ENCODE peak calls at places on chromosomes 5 and 9, in nine cellular contexts. One of them, this sample, is unnamed.
A peak's percentile ranks its signal among the peaks of the same experiment; 100 is the strongest.

GRCh38 chr9:89588271-89588879 is 16.4 kb upstream of the GADD45G start:
- DNase-seq in AG10803: no peak
- DNase-seq in right lobe of liver: no peak
- DNase-seq in epithelial cell of proximal tubule: no peak
- DNase-seq in cardiac muscle cell: no peak
- DNase-seq in AG04449: no peak
- DNase-seq in GM20000: no peak
- DNase-seq in H9: no peak
- DNase-seq in GM12878: no peak
- DNase-seq in this sample: peak; percentile 15

GRCh38 chr5:72154076-72154756 is 46.9 kb downstream of the MAP1B start:
- DNase-seq in AG10803: no peak
- DNase-seq in right lobe of liver: no peak
- DNase-seq in epithelial cell of proximal tubule: no peak
- DNase-seq in cardiac muscle cell: no peak
- DNase-seq in AG04449: no peak
- DNase-seq in GM20000: no peak
- DNase-seq in H9: no peak
- DNase-seq in GM12878: no peak
- DNase-seq in this sample: no peak

GRCh38 chr5:38723423-38723822 is 122.4 kb upstream of the OSMR start:
- DNase-seq in AG10803: no peak
- DNase-seq in right lobe of liver: no peak
- DNase-seq in epithelial cell of proximal tubule: no peak
- DNase-seq in cardiac muscle cell: no peak
- DNase-seq in AG04449: no peak
- DNase-seq in GM20000: no peak
- DNase-seq in H9: no peak
- DNase-seq in GM12878: no peak
- DNase-seq in this sample: no peak

GRCh38 chr9:113620377-113621161 is 157.0 kb downstream of the RGS3 start:
- DNase-seq in AG10803: peak; percentile 95
- DNase-seq in right lobe of liver: peak; percentile 76
- DNase-seq in epithelial cell of proximal tubule: peak; percentile 78
- DNase-seq in cardiac muscle cell: peak; percentile 82
- DNase-seq in AG04449: no peak
- DNase-seq in GM20000: no peak
- DNase-seq in H9: peak; percentile 81
- DNase-seq in GM12878: no peak
- DNase-seq in this sample: peak; percentile 70

GRCh38 chr5:43209833-43210232 is 17.8 kb downstream of the NIM1K start:
- DNase-seq in AG10803: no peak
- DNase-seq in right lobe of liver: no peak
- DNase-seq in epithelial cell of proximal tubule: no peak
- DNase-seq in cardiac muscle cell: no peak
- DNase-seq in AG04449: no peak
- DNase-seq in GM20000: no peak
- DNase-seq in H9: no peak
- DNase-seq in GM12878: no peak
- DNase-seq in this sample: no peak

GRCh38 chr5:5795074-5795779 is 372.8 kb downstream of the ICE1 start:
- DNase-seq in AG10803: no peak
- DNase-seq in right lobe of liver: peak; percentile 81
- DNase-seq in epithelial cell of proximal tubule: no peak
- DNase-seq in cardiac muscle cell: peak; percentile 81
- DNase-seq in AG04449: no peak
- DNase-seq in GM20000: no peak
- DNase-seq in H9: no peak
- DNase-seq in GM12878: no peak
- DNase-seq in this sample: peak; percentile 58

GRCh38 chr5:9888517-9888916 is 258.4 kb upstream of the TAS2R1 start:
- DNase-seq in AG10803: peak; percentile 76
- DNase-seq in right lobe of liver: no peak
- DNase-seq in epithelial cell of proximal tubule: peak; percentile 30
- DNase-seq in cardiac muscle cell: no peak
- DNase-seq in AG04449: peak; percentile 69
- DNase-seq in GM20000: no peak
- DNase-seq in H9: no peak
- DNase-seq in GM12878: no peak
- DNase-seq in this sample: no peak

GRCh38 chr5:169531631-169532030 is 51.9 kb upstream of the SPDL1 start:
- DNase-seq in AG10803: peak; percentile 68
- DNase-seq in right lobe of liver: no peak
- DNase-seq in epithelial cell of proximal tubule: no peak
- DNase-seq in cardiac muscle cell: no peak
- DNase-seq in AG04449: no peak
- DNase-seq in GM20000: no peak
- DNase-seq in H9: no peak
- DNase-seq in GM12878: no peak
- DNase-seq in this sample: no peak

GRCh38 chr9:120712539-120713031 is 1.7 kb downstream of the MEGF9 start:
- DNase-seq in AG10803: no peak
- DNase-seq in right lobe of liver: no peak
- DNase-seq in epithelial cell of proximal tubule: no peak
- DNase-seq in cardiac muscle cell: no peak
- DNase-seq in AG04449: no peak
- DNase-seq in GM20000: no peak
- DNase-seq in H9: no peak
- DNase-seq in GM12878: no peak
- DNase-seq in this sample: no peak

GRCh38 chr9:137793196-137793841 is 84.3 kb upstream of the CACNA1B start:
- DNase-seq in AG10803: no peak
- DNase-seq in right lobe of liver: no peak
- DNase-seq in epithelial cell of proximal tubule: no peak
- DNase-seq in cardiac muscle cell: no peak
- DNase-seq in AG04449: no peak
- DNase-seq in GM20000: no peak
- DNase-seq in H9: no peak
- DNase-seq in GM12878: no peak
- DNase-seq in this sample: no peak

GRCh38 chr9:114662081-114662989 is 4.7 kb upstream of the TEX53 start:
- DNase-seq in AG10803: no peak
- DNase-seq in right lobe of liver: no peak
- DNase-seq in epithelial cell of proximal tubule: no peak
- DNase-seq in cardiac muscle cell: peak; percentile 62
- DNase-seq in AG04449: no peak
- DNase-seq in GM20000: peak; percentile 73
- DNase-seq in H9: peak; percentile 78
- DNase-seq in GM12878: no peak
- DNase-seq in this sample: peak; percentile 42

GRCh38 chr5:61357745-61358144 is 25.7 kb downstream of the ZSWIM6 start:
- DNase-seq in AG10803: no peak
- DNase-seq in right lobe of liver: no peak
- DNase-seq in epithelial cell of proximal tubule: no peak
- DNase-seq in cardiac muscle cell: no peak
- DNase-seq in AG04449: no peak
- DNase-seq in GM20000: no peak
- DNase-seq in H9: peak; percentile 34
- DNase-seq in GM12878: no peak
- DNase-seq in this sample: no peak

GRCh38 chr5:139388198-139388821 is 1.4 kb downstream of the MZB1 start:
- DNase-seq in AG10803: peak; percentile 50
- DNase-seq in right lobe of liver: no peak
- DNase-seq in epithelial cell of proximal tubule: no peak
- DNase-seq in cardiac muscle cell: peak; percentile 66
- DNase-seq in AG04449: no peak
- DNase-seq in GM20000: no peak
- DNase-seq in H9: no peak
- DNase-seq in GM12878: no peak
- DNase-seq in this sample: no peak

GRCh38 chr5:149044453-149045117 is 18.3 kb downstream of the SH3TC2 start:
- DNase-seq in AG10803: no peak
- DNase-seq in right lobe of liver: no peak
- DNase-seq in epithelial cell of proximal tubule: no peak
- DNase-seq in cardiac muscle cell: no peak
- DNase-seq in AG04449: no peak
- DNase-seq in GM20000: no peak
- DNase-seq in H9: no peak
- DNase-seq in GM12878: no peak
- DNase-seq in this sample: no peak

GRCh38 chr5:21049900-21050299 is 1061.9 kb upstream of the CDH18 start:
- DNase-seq in AG10803: no peak
- DNase-seq in right lobe of liver: no peak
- DNase-seq in epithelial cell of proximal tubule: no peak
- DNase-seq in cardiac muscle cell: no peak
- DNase-seq in AG04449: no peak
- DNase-seq in GM20000: no peak
- DNase-seq in H9: no peak
- DNase-seq in GM12878: no peak
- DNase-seq in this sample: no peak

GRCh38 chr9:124783830-124784229 is 6.9 kb downstream of the OLFML2A start:
- DNase-seq in AG10803: no peak
- DNase-seq in right lobe of liver: no peak
- DNase-seq in epithelial cell of proximal tubule: no peak
- DNase-seq in cardiac muscle cell: no peak
- DNase-seq in AG04449: no peak
- DNase-seq in GM20000: peak; percentile 3
- DNase-seq in H9: no peak
- DNase-seq in GM12878: no peak
- DNase-seq in this sample: no peak

GRCh38 chr9:98192503-98193335 is at the start of gene CORO2A:
- DNase-seq in AG10803: peak; percentile 61
- DNase-seq in right lobe of liver: peak; percentile 89
- DNase-seq in epithelial cell of proximal tubule: no peak
- DNase-seq in cardiac muscle cell: peak; percentile 90
- DNase-seq in AG04449: no peak
- DNase-seq in GM20000: peak; percentile 94
- DNase-seq in H9: peak; percentile 88
- DNase-seq in GM12878: no peak
- DNase-seq in this sample: peak; percentile 79

GRCh38 chr9:73073337-73074175 is 78.1 kb upstream of the ANXA1 start:
- DNase-seq in AG10803: peak; percentile 71
- DNase-seq in right lobe of liver: no peak
- DNase-seq in epithelial cell of proximal tubule: peak; percentile 66
- DNase-seq in cardiac muscle cell: no peak
- DNase-seq in AG04449: no peak
- DNase-seq in GM20000: no peak
- DNase-seq in H9: no peak
- DNase-seq in GM12878: no peak
- DNase-seq in this sample: no peak

GRCh38 chr9:76620586-76620985 is 143.7 kb upstream of the PCA3 start:
- DNase-seq in AG10803: peak; percentile 39
- DNase-seq in right lobe of liver: no peak
- DNase-seq in epithelial cell of proximal tubule: no peak
- DNase-seq in cardiac muscle cell: no peak
- DNase-seq in AG04449: no peak
- DNase-seq in GM20000: no peak
- DNase-seq in H9: no peak
- DNase-seq in GM12878: no peak
- DNase-seq in this sample: no peak

GRCh38 chr5:8842906-8843590 is 702.8 kb downstream of the SEMA5A start:
- DNase-seq in AG10803: peak; percentile 61
- DNase-seq in right lobe of liver: no peak
- DNase-seq in epithelial cell of proximal tubule: no peak
- DNase-seq in cardiac muscle cell: no peak
- DNase-seq in AG04449: no peak
- DNase-seq in GM20000: no peak
- DNase-seq in H9: no peak
- DNase-seq in GM12878: no peak
- DNase-seq in this sample: no peak
- TF ChIP-seq CTCF in AG10803: peak; percentile 68
- TF ChIP-seq CTCF in right lobe of liver: no peak
- TF ChIP-seq CTCF in epithelial cell of proximal tubule: peak; percentile 78
- TF ChIP-seq CTCF in cardiac muscle cell: peak; percentile 56
- TF ChIP-seq CTCF in AG04449: peak; percentile 64
- TF ChIP-seq CTCF in GM20000: no peak
- TF ChIP-seq CTCF in H9: peak; percentile 41
- TF ChIP-seq CTCF in GM12878: no peak
- TF ChIP-seq CTCF in this sample: no peak

GRCh38 chr9:16824545-16825041 is 45.9 kb downstream of the BNC2 start:
- DNase-seq in AG10803: peak; percentile 41
- DNase-seq in right lobe of liver: no peak
- DNase-seq in epithelial cell of proximal tubule: no peak
- DNase-seq in cardiac muscle cell: no peak
- DNase-seq in AG04449: no peak
- DNase-seq in GM20000: no peak
- DNase-seq in H9: peak; percentile 39
- DNase-seq in GM12878: no peak
- DNase-seq in this sample: no peak
- TF ChIP-seq CTCF in AG10803: peak; percentile 13
- TF ChIP-seq CTCF in right lobe of liver: peak; percentile 3
- TF ChIP-seq CTCF in epithelial cell of proximal tubule: peak; percentile 35
- TF ChIP-seq CTCF in cardiac muscle cell: no peak
- TF ChIP-seq CTCF in AG04449: no peak
- TF ChIP-seq CTCF in GM20000: no peak
- TF ChIP-seq CTCF in H9: peak; percentile 40
- TF ChIP-seq CTCF in GM12878: no peak
- TF ChIP-seq CTCF in this sample: no peak

GRCh38 chr9:92147030-92147853 is 32.0 kb upstream of the SPTLC1 start:
- DNase-seq in AG10803: peak; percentile 91
- DNase-seq in right lobe of liver: no peak
- DNase-seq in epithelial cell of proximal tubule: peak; percentile 42
- DNase-seq in cardiac muscle cell: no peak
- DNase-seq in AG04449: peak; percentile 47
- DNase-seq in GM20000: peak; percentile 58
- DNase-seq in H9: peak; percentile 65
- DNase-seq in GM12878: no peak
- DNase-seq in this sample: peak; percentile 54
- TF ChIP-seq CTCF in AG10803: peak; percentile 46
- TF ChIP-seq CTCF in right lobe of liver: no peak
- TF ChIP-seq CTCF in epithelial cell of proximal tubule: peak; percentile 12
- TF ChIP-seq CTCF in cardiac muscle cell: no peak
- TF ChIP-seq CTCF in AG04449: peak; percentile 22
- TF ChIP-seq CTCF in GM20000: no peak
- TF ChIP-seq CTCF in H9: no peak
- TF ChIP-seq CTCF in GM12878: no peak
- TF ChIP-seq CTCF in this sample: no peak

GRCh38 chr5:77170-77501 is 14.8 kb upstream of the PLEKHG4B start:
- DNase-seq in AG10803: no peak
- DNase-seq in right lobe of liver: no peak
- DNase-seq in epithelial cell of proximal tubule: no peak
- DNase-seq in cardiac muscle cell: no peak
- DNase-seq in AG04449: no peak
- DNase-seq in GM20000: no peak
- DNase-seq in H9: no peak
- DNase-seq in GM12878: no peak
- DNase-seq in this sample: no peak

GRCh38 chr5:77546-77945 is 14.4 kb upstream of the PLEKHG4B start:
- DNase-seq in AG10803: no peak
- DNase-seq in right lobe of liver: no peak
- DNase-seq in epithelial cell of proximal tubule: no peak
- DNase-seq in cardiac muscle cell: no peak
- DNase-seq in AG04449: no peak
- DNase-seq in GM20000: no peak
- DNase-seq in H9: no peak
- DNase-seq in GM12878: no peak
- DNase-seq in this sample: no peak

GRCh38 chr5:79263-79662 is 12.7 kb upstream of the PLEKHG4B start:
- DNase-seq in AG10803: no peak
- DNase-seq in right lobe of liver: no peak
- DNase-seq in epithelial cell of proximal tubule: no peak
- DNase-seq in cardiac muscle cell: no peak
- DNase-seq in AG04449: no peak
- DNase-seq in GM20000: no peak
- DNase-seq in H9: no peak
- DNase-seq in GM12878: no peak
- DNase-seq in this sample: no peak

GRCh38 chr5:78805-79149 is 13.2 kb upstream of the PLEKHG4B start:
- DNase-seq in AG10803: no peak
- DNase-seq in right lobe of liver: no peak
- DNase-seq in epithelial cell of proximal tubule: no peak
- DNase-seq in cardiac muscle cell: no peak
- DNase-seq in AG04449: no peak
- DNase-seq in GM20000: no peak
- DNase-seq in H9: no peak
- DNase-seq in GM12878: no peak
- DNase-seq in this sample: no peak

GRCh38 chr5:77957-78804 is 13.8 kb upstream of the PLEKHG4B start:
- DNase-seq in AG10803: peak; percentile 45
- DNase-seq in right lobe of liver: no peak
- DNase-seq in epithelial cell of proximal tubule: no peak
- DNase-seq in cardiac muscle cell: peak; percentile 66
- DNase-seq in AG04449: peak; percentile 19
- DNase-seq in GM20000: no peak
- DNase-seq in H9: no peak
- DNase-seq in GM12878: no peak
- DNase-seq in this sample: no peak
- TF ChIP-seq CTCF in AG10803: peak; percentile 65
- TF ChIP-seq CTCF in right lobe of liver: no peak
- TF ChIP-seq CTCF in epithelial cell of proximal tubule: peak; percentile 50
- TF ChIP-seq CTCF in cardiac muscle cell: peak; percentile 35
- TF ChIP-seq CTCF in AG04449: peak; percentile 83
- TF ChIP-seq CTCF in GM20000: peak; percentile 1
- TF ChIP-seq CTCF in H9: peak; percentile 52
- TF ChIP-seq CTCF in GM12878: peak; percentile 43
- TF ChIP-seq CTCF in this sample: no peak

This sample was measured in lung.